ENCODE peak calls at places on chromosomes 5 and 9, in six cellular contexts. M is cardiac muscle cell; H is K562; N is AG04450; C is CD4-positive, alpha-beta memory T cell; E is aorta. P is an unnamed sample.

GRCh38 chr5:136000937-136001336 is 27.9 kb upstream of the TGFBI start:
- DNase-seq in N (no peak), M (no peak), E (no peak), H (no peak), C (no peak), P (no peak)

GRCh38 chr5:119049824-119050449 is 20.9 kb upstream of the DMXL1 start:
- DNase-seq in E (no peak), H (no peak), C (no peak), M (no peak), N (no peak), P (no peak)

GRCh38 chr9:112894031-112894430 is 3.4 kb upstream of the SLC46A2 start:
- DNase-seq in H (no peak), C (no peak), E (no peak), N (no peak), M (no peak), P (no peak)

GRCh38 chr9:37215456-37216229 is 95.3 kb downstream of the ZCCHC7 start:
- DNase-seq in N (no peak), E (no peak), C (no peak), M (no peak), H (no peak), P (no peak)

GRCh38 chr5:143051244-143052058 is 281.3 kb downstream of the ARHGAP26 start:
- DNase-seq in E (no peak), N (peak), M (peak), H (peak), C (no peak), P (no peak)

GRCh38 chr5:132190161-132190817 is 37.4 kb downstream of the P4HA2 start:
- DNase-seq in E (no peak), C (peak), N (peak), M (peak), H (peak), P (no peak)

GRCh38 chr9:121350993-121351561 is 19.0 kb downstream of the STOM start:
- DNase-seq in E (peak), M (peak), N (peak), H (peak), C (no peak), P (no peak)

GRCh38 chr5:120823316-120823715 is 359.2 kb downstream of the PRR16 start:
- DNase-seq in N (no peak), E (no peak), H (no peak), M (no peak), C (no peak), P (no peak)

GRCh38 chr5:163504091-163504931 is 1.1 kb upstream of the MAT2B start:
- DNase-seq in C (peak), H (peak), E (no peak), M (peak), N (no peak), P (peak)

GRCh38 chr5:14588145-14588544 is 6.6 kb downstream of the OTULINL start:
- DNase-seq in E (no peak), H (no peak), C (no peak), M (no peak), N (no peak), P (no peak)

GRCh38 chr5:18305288-18305899 is 671.1 kb downstream of the TAF11L14 start:
- DNase-seq in M (peak), C (no peak), N (peak), E (no peak), H (peak), P (no peak)

GRCh38 chr5:127452626-127453025 is 64.8 kb upstream of the PRRC1 start:
- DNase-seq in E (no peak), N (no peak), M (no peak), H (no peak), C (no peak), P (no peak)

GRCh38 chr9:114908796-114909448 is 21.5 kb downstream of the TNFSF8 start:
- DNase-seq in E (no peak), N (no peak), M (no peak), C (no peak), H (no peak), P (no peak)

GRCh38 chr5:156641690-156642089 is 208.4 kb upstream of the PPP1R2B start:
- DNase-seq in M (no peak), E (no peak), H (no peak), N (no peak), C (no peak), P (no peak)

GRCh38 chr9:13444272-13444608 is 164.7 kb upstream of the MPDZ start:
- DNase-seq in M (no peak), E (no peak), N (no peak), C (no peak), H (no peak), P (no peak)

GRCh38 chr9:108994695-108995094 is 18.6 kb downstream of the CTNNAL1 start:
- DNase-seq in N (no peak), H (peak), C (no peak), E (no peak), M (peak), P (no peak)

GRCh38 chr9:95088421-95089161 is 228.9 kb downstream of the FANCC start:
- DNase-seq in C (no peak), E (peak), H (no peak), M (no peak), N (no peak), P (no peak)

GRCh38 chr9:93264338-93265125 is 80.6 kb downstream of the WNK2 start:
- DNase-seq in E (peak), M (no peak), H (no peak), C (no peak), N (no peak), P (no peak)

GRCh38 chr9:92097997-92098482 is 17.2 kb downstream of the SPTLC1 start:
- DNase-seq in H (no peak), M (no peak), C (peak), N (no peak), E (peak), P (peak)

GRCh38 chr5:65366655-65367054 is 115.1 kb downstream of the ADAMTS6 start:
- DNase-seq in C (no peak), E (no peak), N (no peak), M (no peak), H (no peak), P (no peak)

GRCh38 chr9:98707158-98708102 is 1.3 kb downstream of the GABBR2 start:
- DNase-seq in H (peak), C (no peak), M (peak), E (peak), N (peak), P (no peak)

GRCh38 chr5:65811895-65812294 is 89.9 kb downstream of the NLN start:
- DNase-seq in H (no peak), N (no peak), M (no peak), C (no peak), E (no peak), P (no peak)

GRCh38 chr5:149392718-149393117 is 13.6 kb upstream of the IL17B start:
- DNase-seq in E (peak), N (no peak), M (no peak), H (no peak), C (no peak), P (no peak)

GRCh38 chr5:10030219-10030831 is 219.4 kb downstream of the ATPSCKMT start:
- DNase-seq in N (no peak), M (peak), E (no peak), C (no peak), H (peak), P (no peak)

GRCh38 chr9:98378206-98379193 is 123.1 kb upstream of the TBC1D2 start:
- DNase-seq in C (no peak), N (no peak), H (peak), M (no peak), E (no peak), P (no peak)

GRCh38 chr9:92657296-92658094 is 12.4 kb downstream of the IPPK start:
- DNase-seq in E (peak), C (no peak), M (no peak), H (no peak), N (no peak), P (no peak)

GRCh38 chr5:143515829-143516228 is 112.3 kb upstream of the NR3C1 start:
- DNase-seq in N (no peak), C (no peak), M (no peak), H (no peak), E (no peak), P (no peak)

GRCh38 chr5:73433982-73434342 is 14.6 kb downstream of the FOXD1 start:
- DNase-seq in N (no peak), M (no peak), C (no peak), H (no peak), E (no peak), P (no peak)

GRCh38 chr5:29077451-29077850 is 2039.1 kb upstream of the CDH9 start:
- DNase-seq in M (no peak), E (no peak), C (no peak), H (no peak), N (no peak), P (no peak)

GRCh38 chr9:114925039-114925438 is 5.4 kb downstream of the TNFSF8 start:
- DNase-seq in E (no peak), M (no peak), C (no peak), H (no peak), N (no peak), P (no peak)

GRCh38 chr5:75368391-75368790 is 31.4 kb downstream of the HMGCR start:
- DNase-seq in H (no peak), E (no peak), N (peak), C (no peak), M (no peak), P (no peak)

GRCh38 chr5:151388960-151389359 is 41.6 kb upstream of the SLC36A2 start:
- DNase-seq in N (no peak), C (no peak), E (no peak), H (no peak), M (no peak), P (no peak)

GRCh38 chr5:121867403-121867802 is 15.7 kb downstream of the FTMT start:
- DNase-seq in H (no peak), C (no peak), M (no peak), N (no peak), E (no peak), P (no peak)

GRCh38 chr5:132243366-132243977 is 14.0 kb upstream of the PDLIM4 start:
- DNase-seq in E (peak), N (no peak), C (no peak), M (no peak), H (no peak), P (no peak)

GRCh38 chr5:51622161-51622790 is 239.0 kb downstream of the ISL1 start:
- DNase-seq in H (no peak), N (no peak), E (no peak), M (peak), C (no peak), P (no peak)

GRCh38 chr9:126348911-126349550 is 22.4 kb downstream of the MVB12B start:
- DNase-seq in H (no peak), C (no peak), E (no peak), M (no peak), N (no peak), P (no peak)

GRCh38 chr5:6736524-6737042 is 23.4 kb downstream of the TENT4A start:
- DNase-seq in H (no peak), E (no peak), C (no peak), N (no peak), M (no peak), P (no peak)
- H3K27ac ChIP-seq in H (no peak), E (no peak), C (no peak), N (no peak), M (peak), P (no peak)

DNA sequence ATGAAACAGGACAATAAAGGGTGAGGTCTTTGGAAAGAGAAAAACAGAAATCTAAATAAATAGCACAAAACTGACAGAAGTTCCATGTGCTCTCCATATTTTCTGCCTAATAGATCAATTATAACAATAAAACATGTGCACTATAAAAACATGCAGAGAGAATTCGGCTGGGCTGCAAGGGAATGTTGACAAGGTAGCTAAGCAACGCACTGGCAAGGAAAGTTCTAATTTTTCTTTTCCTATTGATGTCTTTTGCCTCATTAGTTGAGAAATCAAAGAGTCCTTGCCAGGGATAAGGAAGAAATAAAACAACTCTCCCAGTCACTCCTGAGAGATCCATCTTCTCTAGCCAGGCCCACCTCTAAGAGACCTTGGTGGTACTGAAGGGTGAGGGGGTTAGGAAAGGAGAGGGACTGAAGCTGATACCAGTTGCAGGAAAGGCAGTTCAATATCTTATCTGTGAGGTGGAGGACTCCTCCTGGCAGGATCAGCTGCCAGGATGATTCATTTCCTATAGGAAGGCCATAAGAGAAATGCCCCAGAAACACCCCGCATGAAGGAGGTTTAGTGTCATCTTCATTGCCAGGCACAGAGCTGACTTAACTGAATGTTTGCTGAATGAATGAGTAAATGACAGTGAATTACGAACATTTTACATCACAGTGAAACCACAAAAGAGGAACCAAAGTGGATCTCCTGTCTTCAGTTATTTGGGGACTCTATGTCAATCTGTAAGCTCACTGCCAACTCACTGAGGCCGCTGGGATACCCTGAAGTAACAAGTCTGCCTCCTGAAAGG is 63.7 kb upstream of the IFNK start:
- DNase-seq in C (no peak), M (no peak), E (no peak), N (no peak), H (no peak), P (no peak)
- H3K27ac ChIP-seq in C (no peak), M (no peak), E (no peak), N (no peak), H (peak), P (no peak)

GRCh38 chr9:87193151-87193550 is 245.8 kb upstream of the GAS1 start:
- DNase-seq in E (no peak), C (no peak), M (no peak), H (no peak), N (no peak), P (no peak)
- H3K27ac ChIP-seq in E (no peak), C (no peak), M (no peak), H (no peak), N (no peak), P (no peak)

GRCh38 chr5:95837492-95837891 is 15.0 kb upstream of the GLRX start:
- DNase-seq in E (no peak), M (no peak), N (no peak), C (no peak), H (no peak), P (no peak)

GRCh38 chr5:95838001-95838520 is 15.5 kb upstream of the GLRX start:
- DNase-seq in E (no peak), M (no peak), N (no peak), C (no peak), H (no peak), P (no peak)

GRCh38 chr5:95835682-95836405 is 13.3 kb upstream of the GLRX start:
- DNase-seq in E (no peak), C (peak), N (no peak), M (no peak), H (no peak), P (peak)

GRCh38 chr5:95838552-95838951 is 16.0 kb upstream of the GLRX start:
- DNase-seq in H (no peak), C (no peak), N (no peak), M (no peak), E (no peak), P (no peak)

GRCh38 chr5:95836544-95836943 is 14.0 kb upstream of the GLRX start:
- DNase-seq in N (no peak), H (no peak), E (no peak), M (no peak), C (no peak), P (no peak)
- H3K27ac ChIP-seq in N (no peak), H (no peak), E (no peak), M (no peak), C (peak), P (peak)

DNA sequence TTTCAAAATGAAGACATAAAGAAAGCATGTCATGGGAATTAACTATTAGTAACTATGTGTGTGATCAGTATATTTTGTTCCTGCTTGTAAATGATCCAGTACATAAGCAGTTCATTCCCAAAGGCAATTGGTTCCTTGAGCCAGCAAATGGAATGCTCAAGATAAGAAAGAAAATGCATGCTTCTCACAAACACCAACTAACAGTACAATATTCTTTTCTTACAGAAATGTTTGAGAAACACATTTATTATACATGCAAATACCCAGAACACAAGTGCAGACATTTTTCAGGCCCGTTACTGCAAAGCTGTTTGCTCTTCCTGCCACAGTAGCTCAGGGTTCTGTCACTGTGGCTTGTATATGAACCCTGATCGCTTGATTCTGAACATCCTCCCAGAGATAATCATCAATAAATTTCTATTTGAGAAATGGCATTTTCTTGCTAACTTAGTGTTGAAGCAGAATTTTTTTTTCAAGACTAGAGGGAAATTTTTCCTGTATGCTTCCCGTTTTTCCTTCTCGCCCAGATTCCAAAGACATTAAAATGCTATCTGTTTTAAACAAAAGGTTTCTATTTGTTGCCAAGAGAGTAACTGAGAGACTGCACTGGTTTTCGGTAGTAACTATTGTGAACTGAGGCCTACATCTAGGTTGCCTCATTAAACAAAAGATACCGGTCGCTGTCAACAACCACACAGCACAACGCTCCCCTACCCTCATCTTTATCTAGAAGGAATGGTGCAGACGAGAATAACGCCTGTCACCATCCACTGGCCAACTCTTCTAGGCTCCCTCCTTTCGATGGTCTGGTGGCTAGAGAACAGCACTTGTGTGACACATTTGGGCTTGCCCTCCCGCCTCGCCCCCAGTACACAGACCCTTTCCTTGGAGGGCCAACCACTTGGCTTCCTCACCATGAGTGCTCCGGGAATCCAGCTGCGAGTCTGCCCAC is 1.7 kb downstream of the GNAQ start:
- DNase-seq in E (peak), C (peak), N (no peak), M (peak), H (peak), P (no peak)
- H3K27ac ChIP-seq in E (peak), C (peak), N (peak), M (peak), H (peak), P (peak)

DNA sequence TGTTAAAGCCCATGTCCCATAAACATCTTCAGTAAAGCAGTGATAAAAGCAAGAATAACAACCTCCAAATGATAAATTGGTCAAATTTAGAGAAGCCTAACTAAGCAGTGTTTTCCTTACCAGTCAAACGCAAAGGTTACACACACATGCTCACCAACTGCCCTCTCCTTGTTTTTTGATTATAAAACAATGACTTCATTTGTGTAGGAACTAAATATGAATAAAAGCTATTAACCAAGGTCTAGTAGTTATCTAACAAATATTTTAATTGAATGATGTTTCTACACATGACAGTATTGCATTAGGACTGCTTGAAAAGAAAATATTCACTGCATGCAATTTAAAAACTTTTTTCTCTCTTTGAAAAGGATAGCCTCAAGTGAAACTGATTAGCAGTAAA is 36.7 kb downstream of the PCA3 start:
- DNase-seq in E (no peak), H (no peak), M (no peak), N (no peak), C (no peak), P (no peak)
- H3K27ac ChIP-seq in E (no peak), H (no peak), M (no peak), N (no peak), C (no peak), P (no peak)

GRCh38 chr5:53983568-53984465 is 326.6 kb downstream of the ARL15 start:
- DNase-seq in C (no peak), M (no peak), E (no peak), H (no peak), N (no peak), P (no peak)
- H3K27ac ChIP-seq in C (no peak), M (no peak), E (no peak), H (no peak), N (no peak), P (no peak)